ENCODE peak calls at places on chromosomes 7 and 10, in eight cellular contexts. One of them, this sample, is unnamed.

GRCh38 chr7:924541-925231 is 29.8 kb downstream of the ADAP1 start:
- DNase-seq in thoracic aorta: no peak
- DNase-seq in gastrocnemius medialis: no peak
- DNase-seq in colonic mucosa: peak; percentile 59
- DNase-seq in transverse colon: peak; percentile 38
- DNase-seq in MM.1S: peak; percentile 21
- DNase-seq in CD8-positive, alpha-beta T cell: peak; percentile 29
- DNase-seq in upper lobe of right lung: peak; percentile 63
- DNase-seq in this sample: peak; percentile 86

GRCh38 chr10:27072436-27073114 is 27.7 kb downstream of the ANKRD26 start:
- DNase-seq in gastrocnemius medialis: no peak
- DNase-seq in transverse colon: no peak
- DNase-seq in MM.1S: no peak
- DNase-seq in thoracic aorta: no peak
- DNase-seq in upper lobe of right lung: no peak
- DNase-seq in CD8-positive, alpha-beta T cell: no peak
- DNase-seq in colonic mucosa: no peak
- DNase-seq in this sample: no peak

GRCh38 chr7:4189151-4189570 is 492.9 kb upstream of the FOXK1 start:
- DNase-seq in thoracic aorta: peak; percentile 68
- DNase-seq in CD8-positive, alpha-beta T cell: no peak
- DNase-seq in MM.1S: no peak
- DNase-seq in upper lobe of right lung: no peak
- DNase-seq in gastrocnemius medialis: peak; percentile 58
- DNase-seq in transverse colon: peak; percentile 80
- DNase-seq in colonic mucosa: peak; percentile 85
- DNase-seq in this sample: no peak

GRCh38 chr10:33040436-33040835 is 82.4 kb upstream of the ITGB1 start:
- DNase-seq in upper lobe of right lung: no peak
- DNase-seq in transverse colon: no peak
- DNase-seq in MM.1S: no peak
- DNase-seq in thoracic aorta: no peak
- DNase-seq in CD8-positive, alpha-beta T cell: no peak
- DNase-seq in gastrocnemius medialis: no peak
- DNase-seq in colonic mucosa: no peak
- DNase-seq in this sample: no peak

GRCh38 chr10:34739915-34740314 is 75.2 kb downstream of the PARD3 start:
- DNase-seq in gastrocnemius medialis: peak; percentile 79
- DNase-seq in thoracic aorta: no peak
- DNase-seq in transverse colon: peak; percentile 39
- DNase-seq in CD8-positive, alpha-beta T cell: no peak
- DNase-seq in upper lobe of right lung: peak; percentile 68
- DNase-seq in colonic mucosa: peak; percentile 64
- DNase-seq in MM.1S: peak; percentile 34
- DNase-seq in this sample: no peak

GRCh38 chr10:124145109-124145860 is 51.9 kb upstream of the CHST15 start:
- DNase-seq in transverse colon: peak; percentile 46
- DNase-seq in thoracic aorta: no peak
- DNase-seq in MM.1S: no peak
- DNase-seq in colonic mucosa: peak; percentile 39
- DNase-seq in CD8-positive, alpha-beta T cell: no peak
- DNase-seq in gastrocnemius medialis: peak; percentile 64
- DNase-seq in upper lobe of right lung: peak; percentile 73
- DNase-seq in this sample: no peak

GRCh38 chr7:53426145-53426750 is 390.8 kb downstream of the POM121L12 start:
- DNase-seq in transverse colon: no peak
- DNase-seq in upper lobe of right lung: no peak
- DNase-seq in CD8-positive, alpha-beta T cell: no peak
- DNase-seq in colonic mucosa: no peak
- DNase-seq in MM.1S: no peak
- DNase-seq in gastrocnemius medialis: no peak
- DNase-seq in thoracic aorta: no peak
- DNase-seq in this sample: no peak

GRCh38 chr10:53357587-53357986 is 585.0 kb upstream of the MBL2 start:
- DNase-seq in MM.1S: no peak
- DNase-seq in colonic mucosa: no peak
- DNase-seq in gastrocnemius medialis: no peak
- DNase-seq in upper lobe of right lung: no peak
- DNase-seq in CD8-positive, alpha-beta T cell: no peak
- DNase-seq in thoracic aorta: no peak
- DNase-seq in transverse colon: no peak
- DNase-seq in this sample: no peak

GRCh38 chr7:112042631-112043030 is 163.6 kb downstream of the DOCK4 start:
- DNase-seq in upper lobe of right lung: no peak
- DNase-seq in colonic mucosa: no peak
- DNase-seq in MM.1S: no peak
- DNase-seq in thoracic aorta: no peak
- DNase-seq in gastrocnemius medialis: no peak
- DNase-seq in transverse colon: no peak
- DNase-seq in CD8-positive, alpha-beta T cell: no peak
- DNase-seq in this sample: no peak

GRCh38 chr10:89845541-89846275 is 144.3 kb downstream of the KIF20B start:
- DNase-seq in gastrocnemius medialis: no peak
- DNase-seq in upper lobe of right lung: no peak
- DNase-seq in thoracic aorta: no peak
- DNase-seq in MM.1S: no peak
- DNase-seq in transverse colon: no peak
- DNase-seq in CD8-positive, alpha-beta T cell: no peak
- DNase-seq in colonic mucosa: no peak
- DNase-seq in this sample: no peak

GRCh38 chr7:55191926-55192692 is 173.0 kb upstream of the LANCL2 start:
- DNase-seq in upper lobe of right lung: peak; percentile 48
- DNase-seq in thoracic aorta: no peak
- DNase-seq in MM.1S: no peak
- DNase-seq in CD8-positive, alpha-beta T cell: no peak
- DNase-seq in colonic mucosa: no peak
- DNase-seq in gastrocnemius medialis: no peak
- DNase-seq in transverse colon: no peak
- DNase-seq in this sample: no peak

GRCh38 chr10:102476466-102477141 is 25.3 kb upstream of the C10orf95 start:
- DNase-seq in upper lobe of right lung: peak; percentile 81
- DNase-seq in gastrocnemius medialis: no peak
- DNase-seq in colonic mucosa: no peak
- DNase-seq in thoracic aorta: no peak
- DNase-seq in CD8-positive, alpha-beta T cell: no peak
- DNase-seq in transverse colon: no peak
- DNase-seq in MM.1S: no peak
- DNase-seq in this sample: no peak

GRCh38 chr10:110802090-110802489 is 69.6 kb upstream of the PDCD4 start:
- DNase-seq in gastrocnemius medialis: no peak
- DNase-seq in transverse colon: no peak
- DNase-seq in colonic mucosa: no peak
- DNase-seq in upper lobe of right lung: no peak
- DNase-seq in MM.1S: no peak
- DNase-seq in thoracic aorta: no peak
- DNase-seq in CD8-positive, alpha-beta T cell: no peak
- DNase-seq in this sample: no peak

GRCh38 chr10:28946479-28946878 is 269.2 kb downstream of the BAMBI start:
- DNase-seq in CD8-positive, alpha-beta T cell: no peak
- DNase-seq in upper lobe of right lung: no peak
- DNase-seq in transverse colon: no peak
- DNase-seq in colonic mucosa: no peak
- DNase-seq in MM.1S: no peak
- DNase-seq in thoracic aorta: no peak
- DNase-seq in gastrocnemius medialis: no peak
- DNase-seq in this sample: no peak

GRCh38 chr10:132158122-132158741 is 28.5 kb upstream of the DPYSL4 start:
- DNase-seq in CD8-positive, alpha-beta T cell: no peak
- DNase-seq in MM.1S: no peak
- DNase-seq in thoracic aorta: no peak
- DNase-seq in colonic mucosa: no peak
- DNase-seq in upper lobe of right lung: no peak
- DNase-seq in gastrocnemius medialis: no peak
- DNase-seq in transverse colon: no peak
- DNase-seq in this sample: no peak

GRCh38 chr7:1053816-1054370 is 9.5 kb downstream of the GPR146 start:
- DNase-seq in CD8-positive, alpha-beta T cell: no peak
- DNase-seq in gastrocnemius medialis: no peak
- DNase-seq in upper lobe of right lung: no peak
- DNase-seq in transverse colon: no peak
- DNase-seq in thoracic aorta: no peak
- DNase-seq in MM.1S: no peak
- DNase-seq in colonic mucosa: no peak
- DNase-seq in this sample: no peak

GRCh38 chr10:7767209-7767608 is 20.6 kb downstream of the KIN start:
- DNase-seq in thoracic aorta: no peak
- DNase-seq in upper lobe of right lung: no peak
- DNase-seq in colonic mucosa: no peak
- DNase-seq in gastrocnemius medialis: no peak
- DNase-seq in transverse colon: no peak
- DNase-seq in CD8-positive, alpha-beta T cell: no peak
- DNase-seq in MM.1S: no peak
- DNase-seq in this sample: no peak

GRCh38 chr10:44492678-44493077 is 107.8 kb upstream of the CXCL12 start:
- DNase-seq in transverse colon: no peak
- DNase-seq in gastrocnemius medialis: no peak
- DNase-seq in thoracic aorta: no peak
- DNase-seq in MM.1S: no peak
- DNase-seq in colonic mucosa: no peak
- DNase-seq in CD8-positive, alpha-beta T cell: no peak
- DNase-seq in upper lobe of right lung: no peak
- DNase-seq in this sample: no peak

GRCh38 chr10:35443858-35444257 is 107.5 kb downstream of the CCNY start:
- DNase-seq in transverse colon: no peak
- DNase-seq in upper lobe of right lung: no peak
- DNase-seq in MM.1S: no peak
- DNase-seq in colonic mucosa: no peak
- DNase-seq in CD8-positive, alpha-beta T cell: no peak
- DNase-seq in thoracic aorta: no peak
- DNase-seq in gastrocnemius medialis: no peak
- DNase-seq in this sample: no peak

GRCh38 chr10:61902448-61903183 is 1.1 kb downstream of the ARID5B start:
- DNase-seq in thoracic aorta: no peak
- DNase-seq in MM.1S: peak; percentile 72
- DNase-seq in transverse colon: peak; percentile 64
- DNase-seq in gastrocnemius medialis: peak; percentile 22
- DNase-seq in CD8-positive, alpha-beta T cell: peak; percentile 47
- DNase-seq in colonic mucosa: peak; percentile 72
- DNase-seq in upper lobe of right lung: no peak
- DNase-seq in this sample: peak; percentile 46

GRCh38 chr7:151752037-151752436 is 124.9 kb downstream of the PRKAG2 start:
- DNase-seq in gastrocnemius medialis: no peak
- DNase-seq in CD8-positive, alpha-beta T cell: no peak
- DNase-seq in thoracic aorta: no peak
- DNase-seq in MM.1S: no peak
- DNase-seq in transverse colon: no peak
- DNase-seq in colonic mucosa: no peak
- DNase-seq in upper lobe of right lung: no peak
- DNase-seq in this sample: no peak
- TF ChIP-seq CTCF in gastrocnemius medialis: no peak
- TF ChIP-seq CTCF in CD8-positive, alpha-beta T cell: no peak
- TF ChIP-seq CTCF in thoracic aorta: no peak
- TF ChIP-seq CTCF in MM.1S: no peak
- TF ChIP-seq CTCF in transverse colon: no peak
- TF ChIP-seq CTCF in colonic mucosa: no peak
- TF ChIP-seq CTCF in upper lobe of right lung: no peak
- TF ChIP-seq CTCF in this sample: no peak

GRCh38 chr10:109156396-109156795 is 766.9 kb downstream of the XPNPEP1 start:
- DNase-seq in CD8-positive, alpha-beta T cell: no peak
- DNase-seq in MM.1S: no peak
- DNase-seq in transverse colon: no peak
- DNase-seq in colonic mucosa: no peak
- DNase-seq in gastrocnemius medialis: no peak
- DNase-seq in thoracic aorta: no peak
- DNase-seq in upper lobe of right lung: no peak
- DNase-seq in this sample: no peak
- H3K27me3 ChIP-seq in CD8-positive, alpha-beta T cell: no peaks in the 10 kb centered on the region
- H3K27me3 ChIP-seq in MM.1S: no peaks in the 10 kb centered on the region
- H3K27me3 ChIP-seq in transverse colon: no peaks in the 10 kb centered on the region
- H3K27me3 ChIP-seq in colonic mucosa: no peaks in the 10 kb centered on the region
- H3K27me3 ChIP-seq in gastrocnemius medialis: no peaks in the 10 kb centered on the region
- H3K27me3 ChIP-seq in thoracic aorta: no peaks in the 10 kb centered on the region
- H3K27me3 ChIP-seq in upper lobe of right lung: no peaks in the 10 kb centered on the region
- H3K27me3 ChIP-seq in this sample: no peaks in the 10 kb centered on the region

DNA sequence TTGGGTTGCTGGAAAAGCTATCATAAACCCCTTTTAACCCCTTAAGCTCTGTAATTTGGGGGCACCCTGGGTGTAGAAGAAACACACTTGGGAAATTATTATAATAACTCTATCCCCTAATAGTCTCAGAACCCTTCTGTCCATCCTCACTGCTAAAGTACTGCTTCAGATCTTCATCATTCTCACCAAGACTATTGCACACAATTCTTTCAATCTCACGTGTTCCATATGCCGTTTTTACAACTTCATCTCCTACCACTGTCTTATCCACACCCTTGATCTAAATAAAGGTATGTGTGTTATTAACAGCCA is 15.8 kb downstream of the ANKRD22 start:
- DNase-seq in upper lobe of right lung: no peak
- DNase-seq in colonic mucosa: no peak
- DNase-seq in MM.1S: no peak
- DNase-seq in transverse colon: no peak
- DNase-seq in CD8-positive, alpha-beta T cell: no peak
- DNase-seq in gastrocnemius medialis: no peak
- DNase-seq in thoracic aorta: no peak
- DNase-seq in this sample: no peak
- TF ChIP-seq CTCF in upper lobe of right lung: no peak
- TF ChIP-seq CTCF in colonic mucosa: no peak
- TF ChIP-seq CTCF in MM.1S: no peak
- TF ChIP-seq CTCF in transverse colon: no peak
- TF ChIP-seq CTCF in CD8-positive, alpha-beta T cell: peak; percentile 9
- TF ChIP-seq CTCF in gastrocnemius medialis: no peak
- TF ChIP-seq CTCF in thoracic aorta: peak; percentile 11
- TF ChIP-seq CTCF in this sample: no peak

DNA sequence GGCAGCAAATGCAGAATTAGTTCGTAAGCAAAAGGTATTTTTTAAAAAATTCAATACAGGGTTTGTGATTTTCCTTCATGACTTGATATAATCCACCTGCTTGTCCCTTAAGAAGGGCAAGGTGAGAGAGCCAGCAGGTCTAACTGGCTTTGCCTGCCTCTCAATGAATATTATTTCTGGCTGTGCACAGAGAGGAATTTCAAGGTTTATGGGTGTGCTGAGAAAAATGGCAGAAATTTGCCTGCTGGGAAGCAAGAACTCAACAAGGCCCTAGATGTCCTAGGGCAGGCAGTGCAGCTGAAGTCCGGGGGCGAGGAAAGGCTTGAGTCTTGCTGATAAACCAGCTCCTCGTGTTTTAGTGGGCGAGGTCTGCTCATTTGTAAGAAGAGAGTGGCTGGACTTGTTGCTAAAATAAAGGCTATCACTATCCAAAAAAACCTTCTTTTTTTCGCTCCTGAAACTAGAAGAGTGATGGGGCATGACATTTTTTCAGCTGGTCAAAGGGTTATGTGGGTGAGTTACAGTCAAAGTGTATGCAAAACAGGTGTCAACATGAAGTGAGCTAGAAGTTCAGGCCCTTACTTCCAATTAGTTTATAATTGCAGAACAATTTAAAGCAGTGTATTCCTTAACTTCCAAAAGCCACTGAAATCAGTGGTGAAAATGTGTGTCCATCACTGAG is 385.8 kb upstream of the KLF6 start:
- DNase-seq in thoracic aorta: no peak
- DNase-seq in colonic mucosa: no peak
- DNase-seq in transverse colon: no peak
- DNase-seq in CD8-positive, alpha-beta T cell: no peak
- DNase-seq in upper lobe of right lung: no peak
- DNase-seq in MM.1S: no peak
- DNase-seq in gastrocnemius medialis: no peak
- DNase-seq in this sample: peak; percentile 27
- H3K27me3 ChIP-seq in thoracic aorta: no peaks in the 10 kb centered on the region
- H3K27me3 ChIP-seq in colonic mucosa: no peaks in the 10 kb centered on the region
- H3K27me3 ChIP-seq in transverse colon: no peaks in the 10 kb centered on the region
- H3K27me3 ChIP-seq in CD8-positive, alpha-beta T cell: no peaks in the 10 kb centered on the region
- H3K27me3 ChIP-seq in upper lobe of right lung: no peaks in the 10 kb centered on the region
- H3K27me3 ChIP-seq in MM.1S: no peaks in the 10 kb centered on the region
- H3K27me3 ChIP-seq in gastrocnemius medialis: no peaks in the 10 kb centered on the region
- H3K27me3 ChIP-seq in this sample: no peaks in the 10 kb centered on the region

GRCh38 chr7:26147030-26147429 is 5.0 kb upstream of the NFE2L3 start:
- DNase-seq in transverse colon: no peak
- DNase-seq in colonic mucosa: no peak
- DNase-seq in thoracic aorta: no peak
- DNase-seq in MM.1S: no peak
- DNase-seq in gastrocnemius medialis: no peak
- DNase-seq in upper lobe of right lung: peak; percentile 77
- DNase-seq in CD8-positive, alpha-beta T cell: no peak
- DNase-seq in this sample: no peak
- TF ChIP-seq CTCF in transverse colon: no peak
- TF ChIP-seq CTCF in colonic mucosa: no peak
- TF ChIP-seq CTCF in thoracic aorta: no peak
- TF ChIP-seq CTCF in MM.1S: no peak
- TF ChIP-seq CTCF in gastrocnemius medialis: no peak
- TF ChIP-seq CTCF in upper lobe of right lung: no peak
- TF ChIP-seq CTCF in CD8-positive, alpha-beta T cell: no peak
- TF ChIP-seq CTCF in this sample: no peak

This sample was measured in GM06990.